ENCODE peak calls at places on chromosomes 5 and 9, in five cellular contexts. D is GM12878, U is K562, S is H1, R is HepG2. W is an unnamed sample.

GRCh38 chr5:883475-884181 is 9.0 kb downstream of the BRD9 start:
- DNase-seq in S (no peak), R (no peak), U (no peak), D (no peak), W (no peak)

GRCh38 chr9:111094433-111095421 is 56.5 kb upstream of the LPAR1 start:
- DNase-seq in U (no peak), D (peak; percentile 9), S (no peak), R (no peak), W (no peak)

GRCh38 chr9:16266648-16267276 is 603.7 kb downstream of the BNC2 start:
- DNase-seq in U (peak; percentile 10), S (no peak), D (no peak), R (no peak), W (no peak)

GRCh38 chr5:39599721-39600431 is 175.1 kb upstream of the DAB2 start:
- DNase-seq in R (no peak), U (peak; percentile 21), D (no peak), S (no peak), W (peak; percentile 24)

GRCh38 chr9:88268886-88269285 is 119.4 kb upstream of the SPIN1 start:
- DNase-seq in U (no peak), R (no peak), D (no peak), S (no peak), W (no peak)

GRCh38 chr5:110288766-110289165 is 437.7 kb downstream of the TMEM232 start:
- DNase-seq in U (no peak), D (no peak), S (no peak), R (no peak), W (no peak)

GRCh38 chr9:135105211-135105745 is 17.8 kb downstream of the OLFM1 start:
- DNase-seq in R (no peak), D (no peak), S (no peak), U (no peak), W (no peak)

GRCh38 chr5:115571441-115571878 is 26.9 kb upstream of the FEM1C start:
- DNase-seq in D (no peak), U (no peak), S (no peak), R (no peak), W (no peak)

GRCh38 chr5:139638090-139638735 is 9.9 kb upstream of the CXXC5 start:
- DNase-seq in R (no peak), U (peak; percentile 58), S (no peak), D (no peak), W (no peak)

GRCh38 chr5:138338411-138339085 is 482 bp downstream of the FAM53C start:
- DNase-seq in S (no peak), U (peak; percentile 88), D (no peak), R (no peak), W (no peak)

GRCh38 chr5:141945511-141946024 is 12.4 kb downstream of the PCDH12 start:
- DNase-seq in R (no peak), D (no peak), U (no peak), S (no peak), W (no peak)

GRCh38 chr9:123355761-123356520 is at the start of gene CRB2:
- DNase-seq in R (peak; percentile 54), S (peak; percentile 58), U (peak; percentile 88), D (no peak), W (no peak)

DNA sequence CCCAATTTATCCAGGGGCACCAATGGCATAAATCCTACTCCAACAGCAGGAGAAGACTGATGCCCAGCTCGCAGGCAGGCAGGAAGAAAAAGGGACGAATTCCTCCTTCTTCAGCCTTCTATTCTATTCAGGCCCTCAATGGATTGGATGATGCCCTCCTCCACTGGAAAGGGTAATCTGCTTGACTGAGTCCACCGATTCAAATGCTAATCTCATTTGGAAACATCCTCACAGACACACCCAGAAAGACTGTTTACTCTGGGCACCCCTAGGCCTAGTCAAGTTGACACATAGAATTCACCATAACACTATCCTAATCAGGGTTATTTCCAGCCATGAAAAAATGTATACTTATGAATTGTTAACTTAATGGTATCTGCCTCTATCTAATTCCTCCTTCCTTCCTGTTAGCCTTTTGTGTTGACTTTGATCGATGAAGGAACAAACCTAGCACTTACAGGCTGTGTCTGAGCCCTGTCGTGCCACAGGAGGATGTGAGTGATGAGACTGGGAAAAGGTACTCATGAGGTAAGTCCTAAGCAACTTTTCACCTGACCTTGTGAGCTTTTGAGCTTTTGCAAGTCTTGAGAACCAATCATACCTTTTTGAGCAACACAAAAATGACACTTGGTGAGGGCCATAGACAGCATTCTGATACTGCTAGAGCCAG is 36.5 kb downstream of the FOXD1 start:
- DNase-seq in R (no peak), D (no peak), U (no peak), S (no peak), W (no peak)
- H3K4me2 ChIP-seq in R (no peak overlapping the region), D (no peak overlapping the region), U (no peak overlapping the region), S (peak overlapping the region; percentile 38), W (peak overlapping the region; percentile 15)

DNA sequence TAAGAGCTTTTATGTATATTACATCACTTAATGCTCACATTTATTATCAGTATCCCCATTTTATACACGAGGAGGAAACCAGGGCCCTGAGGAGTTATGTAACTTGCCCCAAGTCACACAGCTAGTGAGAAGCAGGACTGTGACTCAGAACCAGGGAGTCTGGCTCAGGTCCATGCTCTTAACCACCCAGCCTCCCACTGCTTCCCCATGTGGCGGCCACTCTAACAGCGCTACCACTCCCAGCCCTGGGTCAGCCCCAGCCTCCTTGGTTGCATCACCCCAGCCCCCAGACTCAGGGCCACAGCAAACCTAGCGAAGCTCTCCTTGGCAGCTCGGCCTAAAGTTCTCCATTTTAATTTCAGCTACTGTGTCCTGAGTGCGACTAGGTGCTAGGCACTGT is 159.1 kb downstream of the PAX5 start:
- DNase-seq in S (no peak), U (no peak), D (no peak), R (no peak), W (no peak)
- TF ChIP-seq ZNF274 in S (no peak), U (no peak), D (no peak), R (no peak), W (no peak)

DNA sequence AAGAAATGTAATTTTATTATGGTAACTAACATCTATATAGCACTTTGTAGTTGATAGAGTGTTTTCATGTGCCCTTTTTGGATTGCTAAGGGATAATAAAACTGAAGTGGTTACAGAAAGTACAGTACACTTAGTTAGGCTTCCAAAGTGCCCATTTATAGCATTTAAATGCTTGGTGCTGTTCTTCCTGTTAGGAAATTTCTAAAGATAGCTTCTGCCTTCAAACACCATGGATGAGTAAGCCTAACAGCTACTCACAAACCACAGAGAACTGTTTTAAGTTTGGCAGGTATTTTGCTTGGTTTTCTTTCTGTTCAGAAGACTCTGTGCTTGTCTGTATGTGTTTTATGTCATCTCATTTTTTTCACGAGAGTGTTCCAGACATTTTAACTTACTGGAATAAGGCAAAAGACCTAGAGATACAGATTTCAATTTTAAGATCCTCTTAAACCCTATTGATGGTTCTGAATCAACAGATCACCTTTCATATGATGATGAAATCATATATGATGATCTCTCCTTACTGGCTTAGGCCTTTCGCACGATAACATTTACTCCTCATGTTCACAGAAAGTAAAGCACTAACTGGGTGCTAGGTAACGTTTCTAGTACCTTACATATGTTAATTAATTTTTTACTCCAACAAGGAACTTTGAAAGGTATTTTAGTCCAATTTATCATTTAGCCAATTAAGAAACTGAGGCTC is 4.4 kb downstream of the RIMOC1 start:
- DNase-seq in S (no peak), U (no peak), D (no peak), R (no peak), W (no peak)
- H3K36me3 ChIP-seq in S (peaks cover 60% of the 10 kb centered on the region), U (peaks cover 80% of the 10 kb centered on the region), D (peaks cover 2% of the 10 kb centered on the region), R (peaks cover 7% of the 10 kb centered on the region), W (peaks cover 30% of the 10 kb centered on the region)

GRCh38 chr5:9431496-9432258 is 114.2 kb downstream of the SEMA5A start:
- DNase-seq in D (no peak), R (no peak), U (no peak), S (no peak), W (no peak)
- H3K4me2 ChIP-seq in D (no peak overlapping the region), R (no peak overlapping the region), U (no peak overlapping the region), S (no peak overlapping the region), W (no peak overlapping the region)

DNA sequence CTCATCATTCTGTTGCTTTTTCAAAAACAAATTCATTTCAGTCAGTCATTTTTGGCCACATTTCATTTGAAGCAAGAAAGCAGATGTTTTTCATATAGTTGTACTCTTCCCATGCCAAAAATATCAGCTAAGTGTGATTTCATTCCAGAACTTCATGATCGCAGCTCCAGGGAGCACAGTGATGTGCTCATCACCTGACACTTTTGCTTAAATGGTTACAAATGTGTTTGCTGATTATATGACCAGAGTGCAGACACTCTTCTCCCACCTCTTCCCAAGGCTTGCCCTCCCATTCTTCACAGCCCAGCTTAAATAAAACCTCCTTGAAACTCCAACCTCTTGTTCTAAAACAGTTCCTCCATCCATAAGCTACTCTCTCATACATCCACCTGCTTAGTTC is 32.6 kb downstream of the GABRB2 start:
- DNase-seq in R (no peak), D (no peak), U (no peak), S (no peak), W (no peak)
- TF ChIP-seq ZNF274 in R (no peak), D (no peak), U (no peak), S (no peak), W (no peak)